ENCODE peak calls at places on chromosomes 13 and 19, in ten cellular contexts. One of them, this sample, is unnamed.

GRCh38 chr19:41799444-41800000 is 3.1 kb downstream of the CEACAM3 start:
- DNase-seq in HT-29: peak
- DNase-seq in iPS DF 6.9: no peak
- DNase-seq in T-helper 9 cell: no peak
- DNase-seq in activated naive CD8-positive, alpha-beta T cell treated with anti-CD3 and anti-CD28 coated beads, Interleukin-2, amount 50 U/mL, for 16 hours: no peak
- DNase-seq in activated CD4-positive, alpha-beta T cell treated with anti-CD3 and anti-CD28 coated beads, Interleukin-2, amount 50 U/mL, for 48 hours: no peak
- DNase-seq in endothelial cell: no peak
- DNase-seq in stimulated activated CD4-positive, alpha-beta T cell treated with anti-CD3 and anti-CD28 coated beads, Interleukin-1b, Interleukin-23, amount 100 ng/mL, for 1 hour: no peak
- DNase-seq in GM12865: no peak
- DNase-seq in NCI-H524: no peak
- DNase-seq in this sample: no peak

GRCh38 chr13:79642596-79642995 is 161.6 kb downstream of the NDFIP2 start:
- DNase-seq in NCI-H524: peak
- DNase-seq in stimulated activated CD4-positive, alpha-beta T cell treated with anti-CD3 and anti-CD28 coated beads, Interleukin-1b, Interleukin-23, amount 100 ng/mL, for 1 hour: no peak
- DNase-seq in HT-29: no peak
- DNase-seq in activated naive CD8-positive, alpha-beta T cell treated with anti-CD3 and anti-CD28 coated beads, Interleukin-2, amount 50 U/mL, for 16 hours: no peak
- DNase-seq in activated CD4-positive, alpha-beta T cell treated with anti-CD3 and anti-CD28 coated beads, Interleukin-2, amount 50 U/mL, for 48 hours: no peak
- DNase-seq in GM12865: no peak
- DNase-seq in T-helper 9 cell: no peak
- DNase-seq in endothelial cell: no peak
- DNase-seq in iPS DF 6.9: no peak
- DNase-seq in this sample: no peak

GRCh38 chr13:112443191-112444000 is 67.2 kb downstream of the SPACA7 start:
- DNase-seq in T-helper 9 cell: no peak
- DNase-seq in GM12865: no peak
- DNase-seq in iPS DF 6.9: no peak
- DNase-seq in endothelial cell: peak
- DNase-seq in activated CD4-positive, alpha-beta T cell treated with anti-CD3 and anti-CD28 coated beads, Interleukin-2, amount 50 U/mL, for 48 hours: peak
- DNase-seq in activated naive CD8-positive, alpha-beta T cell treated with anti-CD3 and anti-CD28 coated beads, Interleukin-2, amount 50 U/mL, for 16 hours: no peak
- DNase-seq in HT-29: no peak
- DNase-seq in stimulated activated CD4-positive, alpha-beta T cell treated with anti-CD3 and anti-CD28 coated beads, Interleukin-1b, Interleukin-23, amount 100 ng/mL, for 1 hour: no peak
- DNase-seq in NCI-H524: peak
- DNase-seq in this sample: no peak

GRCh38 chr13:100513987-100514670 is 74.5 kb downstream of the GGACT start:
- DNase-seq in activated naive CD8-positive, alpha-beta T cell treated with anti-CD3 and anti-CD28 coated beads, Interleukin-2, amount 50 U/mL, for 16 hours: no peak
- DNase-seq in activated CD4-positive, alpha-beta T cell treated with anti-CD3 and anti-CD28 coated beads, Interleukin-2, amount 50 U/mL, for 48 hours: no peak
- DNase-seq in stimulated activated CD4-positive, alpha-beta T cell treated with anti-CD3 and anti-CD28 coated beads, Interleukin-1b, Interleukin-23, amount 100 ng/mL, for 1 hour: no peak
- DNase-seq in NCI-H524: peak
- DNase-seq in GM12865: no peak
- DNase-seq in endothelial cell: no peak
- DNase-seq in HT-29: no peak
- DNase-seq in T-helper 9 cell: no peak
- DNase-seq in iPS DF 6.9: no peak
- DNase-seq in this sample: no peak

GRCh38 chr19:29773141-29773540 is 38.6 kb upstream of the CCNE1 start:
- DNase-seq in iPS DF 6.9: no peak
- DNase-seq in activated CD4-positive, alpha-beta T cell treated with anti-CD3 and anti-CD28 coated beads, Interleukin-2, amount 50 U/mL, for 48 hours: no peak
- DNase-seq in stimulated activated CD4-positive, alpha-beta T cell treated with anti-CD3 and anti-CD28 coated beads, Interleukin-1b, Interleukin-23, amount 100 ng/mL, for 1 hour: no peak
- DNase-seq in GM12865: no peak
- DNase-seq in endothelial cell: no peak
- DNase-seq in NCI-H524: no peak
- DNase-seq in activated naive CD8-positive, alpha-beta T cell treated with anti-CD3 and anti-CD28 coated beads, Interleukin-2, amount 50 U/mL, for 16 hours: no peak
- DNase-seq in T-helper 9 cell: no peak
- DNase-seq in HT-29: no peak
- DNase-seq in this sample: no peak

GRCh38 chr19:23774156-23774971 is 15.7 kb upstream of the ZNF681 start:
- DNase-seq in HT-29: no peak
- DNase-seq in activated CD4-positive, alpha-beta T cell treated with anti-CD3 and anti-CD28 coated beads, Interleukin-2, amount 50 U/mL, for 48 hours: no peak
- DNase-seq in T-helper 9 cell: no peak
- DNase-seq in activated naive CD8-positive, alpha-beta T cell treated with anti-CD3 and anti-CD28 coated beads, Interleukin-2, amount 50 U/mL, for 16 hours: no peak
- DNase-seq in endothelial cell: no peak
- DNase-seq in stimulated activated CD4-positive, alpha-beta T cell treated with anti-CD3 and anti-CD28 coated beads, Interleukin-1b, Interleukin-23, amount 100 ng/mL, for 1 hour: no peak
- DNase-seq in NCI-H524: no peak
- DNase-seq in iPS DF 6.9: no peak
- DNase-seq in GM12865: no peak
- DNase-seq in this sample: no peak

GRCh38 chr13:36131215-36131930 is at the start of gene DCLK1:
- DNase-seq in NCI-H524: peak
- DNase-seq in endothelial cell: peak
- DNase-seq in activated CD4-positive, alpha-beta T cell treated with anti-CD3 and anti-CD28 coated beads, Interleukin-2, amount 50 U/mL, for 48 hours: no peak
- DNase-seq in iPS DF 6.9: no peak
- DNase-seq in GM12865: no peak
- DNase-seq in stimulated activated CD4-positive, alpha-beta T cell treated with anti-CD3 and anti-CD28 coated beads, Interleukin-1b, Interleukin-23, amount 100 ng/mL, for 1 hour: no peak
- DNase-seq in activated naive CD8-positive, alpha-beta T cell treated with anti-CD3 and anti-CD28 coated beads, Interleukin-2, amount 50 U/mL, for 16 hours: no peak
- DNase-seq in T-helper 9 cell: no peak
- DNase-seq in HT-29: no peak
- DNase-seq in this sample: no peak

GRCh38 chr19:4375620-4376228 is 24.6 kb downstream of the SH3GL1 start:
- DNase-seq in endothelial cell: no peak
- DNase-seq in iPS DF 6.9: no peak
- DNase-seq in activated CD4-positive, alpha-beta T cell treated with anti-CD3 and anti-CD28 coated beads, Interleukin-2, amount 50 U/mL, for 48 hours: no peak
- DNase-seq in HT-29: peak
- DNase-seq in stimulated activated CD4-positive, alpha-beta T cell treated with anti-CD3 and anti-CD28 coated beads, Interleukin-1b, Interleukin-23, amount 100 ng/mL, for 1 hour: no peak
- DNase-seq in NCI-H524: no peak
- DNase-seq in GM12865: peak
- DNase-seq in T-helper 9 cell: no peak
- DNase-seq in activated naive CD8-positive, alpha-beta T cell treated with anti-CD3 and anti-CD28 coated beads, Interleukin-2, amount 50 U/mL, for 16 hours: no peak
- DNase-seq in this sample: no peak

GRCh38 chr19:2333027-2333806 is 4.7 kb downstream of the SPPL2B start:
- DNase-seq in HT-29: peak
- DNase-seq in GM12865: no peak
- DNase-seq in T-helper 9 cell: no peak
- DNase-seq in iPS DF 6.9: no peak
- DNase-seq in activated CD4-positive, alpha-beta T cell treated with anti-CD3 and anti-CD28 coated beads, Interleukin-2, amount 50 U/mL, for 48 hours: no peak
- DNase-seq in stimulated activated CD4-positive, alpha-beta T cell treated with anti-CD3 and anti-CD28 coated beads, Interleukin-1b, Interleukin-23, amount 100 ng/mL, for 1 hour: no peak
- DNase-seq in NCI-H524: peak
- DNase-seq in endothelial cell: no peak
- DNase-seq in activated naive CD8-positive, alpha-beta T cell treated with anti-CD3 and anti-CD28 coated beads, Interleukin-2, amount 50 U/mL, for 16 hours: no peak
- DNase-seq in this sample: no peak

GRCh38 chr19:31659897-31660210 is 310.6 kb upstream of the TSHZ3 start:
- DNase-seq in activated naive CD8-positive, alpha-beta T cell treated with anti-CD3 and anti-CD28 coated beads, Interleukin-2, amount 50 U/mL, for 16 hours: no peak
- DNase-seq in iPS DF 6.9: no peak
- DNase-seq in NCI-H524: no peak
- DNase-seq in T-helper 9 cell: no peak
- DNase-seq in HT-29: no peak
- DNase-seq in activated CD4-positive, alpha-beta T cell treated with anti-CD3 and anti-CD28 coated beads, Interleukin-2, amount 50 U/mL, for 48 hours: no peak
- DNase-seq in stimulated activated CD4-positive, alpha-beta T cell treated with anti-CD3 and anti-CD28 coated beads, Interleukin-1b, Interleukin-23, amount 100 ng/mL, for 1 hour: no peak
- DNase-seq in endothelial cell: no peak
- DNase-seq in GM12865: no peak
- DNase-seq in this sample: no peak

GRCh38 chr19:38142176-38143035 is 81.6 kb downstream of the DPF1 start:
- DNase-seq in NCI-H524: peak
- DNase-seq in activated CD4-positive, alpha-beta T cell treated with anti-CD3 and anti-CD28 coated beads, Interleukin-2, amount 50 U/mL, for 48 hours: peak
- DNase-seq in activated naive CD8-positive, alpha-beta T cell treated with anti-CD3 and anti-CD28 coated beads, Interleukin-2, amount 50 U/mL, for 16 hours: no peak
- DNase-seq in endothelial cell: peak
- DNase-seq in GM12865: peak
- DNase-seq in iPS DF 6.9: peak
- DNase-seq in HT-29: peak
- DNase-seq in stimulated activated CD4-positive, alpha-beta T cell treated with anti-CD3 and anti-CD28 coated beads, Interleukin-1b, Interleukin-23, amount 100 ng/mL, for 1 hour: peak
- DNase-seq in T-helper 9 cell: no peak
- DNase-seq in this sample: peak

GRCh38 chr19:6801397-6802086 is 29.0 kb downstream of the VAV1 start:
- DNase-seq in stimulated activated CD4-positive, alpha-beta T cell treated with anti-CD3 and anti-CD28 coated beads, Interleukin-1b, Interleukin-23, amount 100 ng/mL, for 1 hour: peak
- DNase-seq in GM12865: peak
- DNase-seq in activated CD4-positive, alpha-beta T cell treated with anti-CD3 and anti-CD28 coated beads, Interleukin-2, amount 50 U/mL, for 48 hours: peak
- DNase-seq in iPS DF 6.9: no peak
- DNase-seq in endothelial cell: no peak
- DNase-seq in NCI-H524: peak
- DNase-seq in activated naive CD8-positive, alpha-beta T cell treated with anti-CD3 and anti-CD28 coated beads, Interleukin-2, amount 50 U/mL, for 16 hours: peak
- DNase-seq in HT-29: peak
- DNase-seq in T-helper 9 cell: peak
- DNase-seq in this sample: peak

GRCh38 chr13:74080762-74081161 is 53.4 kb downstream of the KLF12 start:
- DNase-seq in iPS DF 6.9: no peak
- DNase-seq in HT-29: no peak
- DNase-seq in activated naive CD8-positive, alpha-beta T cell treated with anti-CD3 and anti-CD28 coated beads, Interleukin-2, amount 50 U/mL, for 16 hours: no peak
- DNase-seq in NCI-H524: no peak
- DNase-seq in T-helper 9 cell: no peak
- DNase-seq in endothelial cell: no peak
- DNase-seq in activated CD4-positive, alpha-beta T cell treated with anti-CD3 and anti-CD28 coated beads, Interleukin-2, amount 50 U/mL, for 48 hours: no peak
- DNase-seq in stimulated activated CD4-positive, alpha-beta T cell treated with anti-CD3 and anti-CD28 coated beads, Interleukin-1b, Interleukin-23, amount 100 ng/mL, for 1 hour: no peak
- DNase-seq in GM12865: no peak
- DNase-seq in this sample: no peak

GRCh38 chr19:18089726-18090125 is 3.0 kb upstream of the IL12RB1 start:
- DNase-seq in HT-29: no peak
- DNase-seq in endothelial cell: no peak
- DNase-seq in activated CD4-positive, alpha-beta T cell treated with anti-CD3 and anti-CD28 coated beads, Interleukin-2, amount 50 U/mL, for 48 hours: no peak
- DNase-seq in activated naive CD8-positive, alpha-beta T cell treated with anti-CD3 and anti-CD28 coated beads, Interleukin-2, amount 50 U/mL, for 16 hours: no peak
- DNase-seq in NCI-H524: no peak
- DNase-seq in iPS DF 6.9: no peak
- DNase-seq in T-helper 9 cell: no peak
- DNase-seq in stimulated activated CD4-positive, alpha-beta T cell treated with anti-CD3 and anti-CD28 coated beads, Interleukin-1b, Interleukin-23, amount 100 ng/mL, for 1 hour: no peak
- DNase-seq in GM12865: no peak
- DNase-seq in this sample: no peak

GRCh38 chr19:13505761-13506549 is at the start of gene CACNA1A:
- DNase-seq in endothelial cell: peak
- DNase-seq in HT-29: no peak
- DNase-seq in activated naive CD8-positive, alpha-beta T cell treated with anti-CD3 and anti-CD28 coated beads, Interleukin-2, amount 50 U/mL, for 16 hours: no peak
- DNase-seq in iPS DF 6.9: no peak
- DNase-seq in GM12865: no peak
- DNase-seq in stimulated activated CD4-positive, alpha-beta T cell treated with anti-CD3 and anti-CD28 coated beads, Interleukin-1b, Interleukin-23, amount 100 ng/mL, for 1 hour: no peak
- DNase-seq in T-helper 9 cell: no peak
- DNase-seq in activated CD4-positive, alpha-beta T cell treated with anti-CD3 and anti-CD28 coated beads, Interleukin-2, amount 50 U/mL, for 48 hours: peak
- DNase-seq in NCI-H524: no peak
- DNase-seq in this sample: no peak

GRCh38 chr19:16834747-16835146 is 5.5 kb downstream of the SIN3B start:
- DNase-seq in NCI-H524: no peak
- DNase-seq in iPS DF 6.9: no peak
- DNase-seq in endothelial cell: no peak
- DNase-seq in activated CD4-positive, alpha-beta T cell treated with anti-CD3 and anti-CD28 coated beads, Interleukin-2, amount 50 U/mL, for 48 hours: peak
- DNase-seq in T-helper 9 cell: no peak
- DNase-seq in stimulated activated CD4-positive, alpha-beta T cell treated with anti-CD3 and anti-CD28 coated beads, Interleukin-1b, Interleukin-23, amount 100 ng/mL, for 1 hour: no peak
- DNase-seq in activated naive CD8-positive, alpha-beta T cell treated with anti-CD3 and anti-CD28 coated beads, Interleukin-2, amount 50 U/mL, for 16 hours: no peak
- DNase-seq in HT-29: no peak
- DNase-seq in GM12865: no peak
- DNase-seq in this sample: no peak

GRCh38 chr13:113192902-113193301 is 15.6 kb downstream of the PCID2 start:
- DNase-seq in HT-29: no peak
- DNase-seq in activated CD4-positive, alpha-beta T cell treated with anti-CD3 and anti-CD28 coated beads, Interleukin-2, amount 50 U/mL, for 48 hours: no peak
- DNase-seq in activated naive CD8-positive, alpha-beta T cell treated with anti-CD3 and anti-CD28 coated beads, Interleukin-2, amount 50 U/mL, for 16 hours: no peak
- DNase-seq in iPS DF 6.9: no peak
- DNase-seq in NCI-H524: no peak
- DNase-seq in stimulated activated CD4-positive, alpha-beta T cell treated with anti-CD3 and anti-CD28 coated beads, Interleukin-1b, Interleukin-23, amount 100 ng/mL, for 1 hour: no peak
- DNase-seq in endothelial cell: no peak
- DNase-seq in T-helper 9 cell: no peak
- DNase-seq in GM12865: no peak
- DNase-seq in this sample: no peak

GRCh38 chr19:728011-728410 is 19.3 kb downstream of the PALM start:
- DNase-seq in activated CD4-positive, alpha-beta T cell treated with anti-CD3 and anti-CD28 coated beads, Interleukin-2, amount 50 U/mL, for 48 hours: no peak
- DNase-seq in T-helper 9 cell: no peak
- DNase-seq in stimulated activated CD4-positive, alpha-beta T cell treated with anti-CD3 and anti-CD28 coated beads, Interleukin-1b, Interleukin-23, amount 100 ng/mL, for 1 hour: no peak
- DNase-seq in NCI-H524: peak
- DNase-seq in endothelial cell: peak
- DNase-seq in HT-29: no peak
- DNase-seq in GM12865: no peak
- DNase-seq in activated naive CD8-positive, alpha-beta T cell treated with anti-CD3 and anti-CD28 coated beads, Interleukin-2, amount 50 U/mL, for 16 hours: no peak
- DNase-seq in iPS DF 6.9: no peak
- DNase-seq in this sample: no peak

GRCh38 chr19:42199440-42200115 is 17.9 kb downstream of the DEDD2 start:
- DNase-seq in iPS DF 6.9: no peak
- DNase-seq in stimulated activated CD4-positive, alpha-beta T cell treated with anti-CD3 and anti-CD28 coated beads, Interleukin-1b, Interleukin-23, amount 100 ng/mL, for 1 hour: no peak
- DNase-seq in HT-29: no peak
- DNase-seq in NCI-H524: no peak
- DNase-seq in activated CD4-positive, alpha-beta T cell treated with anti-CD3 and anti-CD28 coated beads, Interleukin-2, amount 50 U/mL, for 48 hours: peak
- DNase-seq in T-helper 9 cell: peak
- DNase-seq in activated naive CD8-positive, alpha-beta T cell treated with anti-CD3 and anti-CD28 coated beads, Interleukin-2, amount 50 U/mL, for 16 hours: no peak
- DNase-seq in GM12865: peak
- DNase-seq in endothelial cell: no peak
- DNase-seq in this sample: no peak

GRCh38 chr19:6700586-6701316 is 19.7 kb downstream of the C3 start:
- DNase-seq in T-helper 9 cell: no peak
- DNase-seq in activated CD4-positive, alpha-beta T cell treated with anti-CD3 and anti-CD28 coated beads, Interleukin-2, amount 50 U/mL, for 48 hours: no peak
- DNase-seq in HT-29: no peak
- DNase-seq in stimulated activated CD4-positive, alpha-beta T cell treated with anti-CD3 and anti-CD28 coated beads, Interleukin-1b, Interleukin-23, amount 100 ng/mL, for 1 hour: no peak
- DNase-seq in activated naive CD8-positive, alpha-beta T cell treated with anti-CD3 and anti-CD28 coated beads, Interleukin-2, amount 50 U/mL, for 16 hours: no peak
- DNase-seq in iPS DF 6.9: no peak
- DNase-seq in NCI-H524: no peak
- DNase-seq in endothelial cell: no peak
- DNase-seq in GM12865: no peak
- DNase-seq in this sample: no peak

GRCh38 chr13:41622545-41623429 is 165.4 kb downstream of the RGCC start:
- DNase-seq in GM12865: peak
- DNase-seq in HT-29: no peak
- DNase-seq in endothelial cell: no peak
- DNase-seq in activated naive CD8-positive, alpha-beta T cell treated with anti-CD3 and anti-CD28 coated beads, Interleukin-2, amount 50 U/mL, for 16 hours: no peak
- DNase-seq in T-helper 9 cell: no peak
- DNase-seq in iPS DF 6.9: no peak
- DNase-seq in stimulated activated CD4-positive, alpha-beta T cell treated with anti-CD3 and anti-CD28 coated beads, Interleukin-1b, Interleukin-23, amount 100 ng/mL, for 1 hour: no peak
- DNase-seq in activated CD4-positive, alpha-beta T cell treated with anti-CD3 and anti-CD28 coated beads, Interleukin-2, amount 50 U/mL, for 48 hours: no peak
- DNase-seq in NCI-H524: no peak
- DNase-seq in this sample: no peak

GRCh38 chr19:2282062-2282861 is at the start of gene PEAK3:
- DNase-seq in HT-29: no peak
- DNase-seq in NCI-H524: no peak
- DNase-seq in activated CD4-positive, alpha-beta T cell treated with anti-CD3 and anti-CD28 coated beads, Interleukin-2, amount 50 U/mL, for 48 hours: no peak
- DNase-seq in T-helper 9 cell: no peak
- DNase-seq in GM12865: peak
- DNase-seq in activated naive CD8-positive, alpha-beta T cell treated with anti-CD3 and anti-CD28 coated beads, Interleukin-2, amount 50 U/mL, for 16 hours: no peak
- DNase-seq in endothelial cell: peak
- DNase-seq in stimulated activated CD4-positive, alpha-beta T cell treated with anti-CD3 and anti-CD28 coated beads, Interleukin-1b, Interleukin-23, amount 100 ng/mL, for 1 hour: no peak
- DNase-seq in iPS DF 6.9: no peak
- DNase-seq in this sample: no peak

GRCh38 chr19:46746281-46746965 is at the start of gene STRN4:
- DNase-seq in HT-29: peak
- DNase-seq in endothelial cell: peak
- DNase-seq in activated naive CD8-positive, alpha-beta T cell treated with anti-CD3 and anti-CD28 coated beads, Interleukin-2, amount 50 U/mL, for 16 hours: no peak
- DNase-seq in GM12865: peak
- DNase-seq in stimulated activated CD4-positive, alpha-beta T cell treated with anti-CD3 and anti-CD28 coated beads, Interleukin-1b, Interleukin-23, amount 100 ng/mL, for 1 hour: peak
- DNase-seq in activated CD4-positive, alpha-beta T cell treated with anti-CD3 and anti-CD28 coated beads, Interleukin-2, amount 50 U/mL, for 48 hours: peak
- DNase-seq in iPS DF 6.9: no peak
- DNase-seq in NCI-H524: peak
- DNase-seq in T-helper 9 cell: peak
- DNase-seq in this sample: peak

GRCh38 chr19:51552996-51553725 is 17.9 kb upstream of the ZNF175 start:
- DNase-seq in iPS DF 6.9: peak
- DNase-seq in GM12865: peak
- DNase-seq in activated naive CD8-positive, alpha-beta T cell treated with anti-CD3 and anti-CD28 coated beads, Interleukin-2, amount 50 U/mL, for 16 hours: no peak
- DNase-seq in endothelial cell: peak
- DNase-seq in activated CD4-positive, alpha-beta T cell treated with anti-CD3 and anti-CD28 coated beads, Interleukin-2, amount 50 U/mL, for 48 hours: peak
- DNase-seq in NCI-H524: no peak
- DNase-seq in T-helper 9 cell: peak
- DNase-seq in stimulated activated CD4-positive, alpha-beta T cell treated with anti-CD3 and anti-CD28 coated beads, Interleukin-1b, Interleukin-23, amount 100 ng/mL, for 1 hour: peak
- DNase-seq in HT-29: peak
- DNase-seq in this sample: no peak

GRCh38 chr13:51643882-51644281 is 59.6 kb downstream of the WDFY2 start:
- DNase-seq in iPS DF 6.9: no peak
- DNase-seq in GM12865: no peak
- DNase-seq in T-helper 9 cell: no peak
- DNase-seq in endothelial cell: no peak
- DNase-seq in HT-29: peak
- DNase-seq in NCI-H524: no peak
- DNase-seq in stimulated activated CD4-positive, alpha-beta T cell treated with anti-CD3 and anti-CD28 coated beads, Interleukin-1b, Interleukin-23, amount 100 ng/mL, for 1 hour: no peak
- DNase-seq in activated CD4-positive, alpha-beta T cell treated with anti-CD3 and anti-CD28 coated beads, Interleukin-2, amount 50 U/mL, for 48 hours: no peak
- DNase-seq in activated naive CD8-positive, alpha-beta T cell treated with anti-CD3 and anti-CD28 coated beads, Interleukin-2, amount 50 U/mL, for 16 hours: no peak
- DNase-seq in this sample: no peak

GRCh38 chr19:51739466-51740213 is 12.0 kb downstream of the FPR1 start:
- DNase-seq in HT-29: no peak
- DNase-seq in T-helper 9 cell: no peak
- DNase-seq in activated CD4-positive, alpha-beta T cell treated with anti-CD3 and anti-CD28 coated beads, Interleukin-2, amount 50 U/mL, for 48 hours: no peak
- DNase-seq in stimulated activated CD4-positive, alpha-beta T cell treated with anti-CD3 and anti-CD28 coated beads, Interleukin-1b, Interleukin-23, amount 100 ng/mL, for 1 hour: no peak
- DNase-seq in NCI-H524: no peak
- DNase-seq in endothelial cell: no peak
- DNase-seq in activated naive CD8-positive, alpha-beta T cell treated with anti-CD3 and anti-CD28 coated beads, Interleukin-2, amount 50 U/mL, for 16 hours: no peak
- DNase-seq in iPS DF 6.9: no peak
- DNase-seq in GM12865: no peak
- DNase-seq in this sample: no peak

GRCh38 chr13:88051746-88052482 is 380.7 kb downstream of the SLITRK5 start:
- DNase-seq in T-helper 9 cell: no peak
- DNase-seq in iPS DF 6.9: no peak
- DNase-seq in HT-29: no peak
- DNase-seq in endothelial cell: no peak
- DNase-seq in NCI-H524: no peak
- DNase-seq in activated naive CD8-positive, alpha-beta T cell treated with anti-CD3 and anti-CD28 coated beads, Interleukin-2, amount 50 U/mL, for 16 hours: no peak
- DNase-seq in stimulated activated CD4-positive, alpha-beta T cell treated with anti-CD3 and anti-CD28 coated beads, Interleukin-1b, Interleukin-23, amount 100 ng/mL, for 1 hour: no peak
- DNase-seq in activated CD4-positive, alpha-beta T cell treated with anti-CD3 and anti-CD28 coated beads, Interleukin-2, amount 50 U/mL, for 48 hours: no peak
- DNase-seq in GM12865: no peak
- DNase-seq in this sample: no peak

GRCh38 chr13:38661276-38661675 is 25.6 kb upstream of the FREM2 start:
- DNase-seq in T-helper 9 cell: no peak
- DNase-seq in activated CD4-positive, alpha-beta T cell treated with anti-CD3 and anti-CD28 coated beads, Interleukin-2, amount 50 U/mL, for 48 hours: no peak
- DNase-seq in GM12865: no peak
- DNase-seq in NCI-H524: no peak
- DNase-seq in HT-29: no peak
- DNase-seq in stimulated activated CD4-positive, alpha-beta T cell treated with anti-CD3 and anti-CD28 coated beads, Interleukin-1b, Interleukin-23, amount 100 ng/mL, for 1 hour: no peak
- DNase-seq in iPS DF 6.9: no peak
- DNase-seq in endothelial cell: no peak
- DNase-seq in activated naive CD8-positive, alpha-beta T cell treated with anti-CD3 and anti-CD28 coated beads, Interleukin-2, amount 50 U/mL, for 16 hours: no peak
- DNase-seq in this sample: no peak

This sample was measured in T follicular helper cell.